ENCODE peak calls at places on chromosomes 6 and 20, in six cellular contexts. Z is mucosa of descending colon, J is Panc1, E is B cell, B is BJ, W is uterus. R is an unnamed sample.
A peak's percentile ranks its signal among the peaks of the same experiment; 100 is the strongest.

GRCh38 chr20:4946585-4947378 is 54.5 kb downstream of the SLC23A2 start:
- DNase-seq in J (no peak), Z (no peak), B (no peak), W (no peak), E (peak; percentile 57), R (no peak)

GRCh38 chr20:40966516-40967185 is 62.0 kb upstream of the TOP1 start:
- DNase-seq in B (no peak), J (no peak), E (no peak), W (no peak), Z (no peak), R (no peak)

GRCh38 chr20:36153754-36154695 is 515 bp upstream of the EPB41L1 start:
- DNase-seq in J (no peak), W (peak; percentile 88), Z (peak; percentile 85), E (no peak), B (no peak), R (no peak)

GRCh38 chr20:11018668-11019170 is 344.9 kb upstream of the JAG1 start:
- DNase-seq in Z (no peak), J (no peak), E (no peak), W (no peak), B (no peak), R (no peak)

GRCh38 chr6:151690768-151691562 is 116.5 kb upstream of the ESR1 start:
- DNase-seq in Z (peak; percentile 40), E (peak; percentile 57), J (no peak), B (no peak), W (no peak), R (no peak)

GRCh38 chr6:88167625-88167937 is 1.4 kb upstream of the CNR1 start:
- DNase-seq in E (no peak), W (no peak), B (no peak), Z (no peak), J (no peak), R (no peak)

GRCh38 chr6:34664270-34664971 is 32.1 kb downstream of the ILRUN start:
- DNase-seq in J (no peak), Z (no peak), E (no peak), W (no peak), B (no peak), R (no peak)

GRCh38 chr6:34145161-34146020 is 496 bp downstream of the GRM4 start:
- DNase-seq in E (no peak), Z (no peak), B (no peak), J (no peak), W (no peak), R (no peak)

GRCh38 chr6:47245745-47246371 is 63.8 kb downstream of the TNFRSF21 start:
- DNase-seq in Z (no peak), B (no peak), W (no peak), E (no peak), J (no peak), R (no peak)

GRCh38 chr6:45072673-45073072 is 255.5 kb upstream of the RUNX2 start:
- DNase-seq in Z (no peak), E (no peak), B (no peak), W (no peak), J (no peak), R (no peak)

GRCh38 chr20:20410678-20411077 is 42.8 kb downstream of the INSM1 start:
- DNase-seq in E (no peak), B (no peak), Z (peak; percentile 68), W (no peak), J (no peak), R (no peak)

GRCh38 chr6:53044071-53044470 is 21.1 kb upstream of the FBXO9 start:
- DNase-seq in J (no peak), W (no peak), E (no peak), Z (no peak), B (no peak), R (no peak)

GRCh38 chr20:62063601-62063980 is 2.1 kb downstream of the TAF4 start:
- DNase-seq in Z (peak; percentile 12), E (peak; percentile 9), B (no peak), W (no peak), J (no peak), R (no peak)

GRCh38 chr6:111239455-111239854 is 152.2 kb downstream of the SLC16A10 start:
- DNase-seq in B (no peak), J (no peak), W (no peak), E (no peak), Z (no peak), R (no peak)

GRCh38 chr6:111238464-111239119 is 151.3 kb downstream of the SLC16A10 start:
- DNase-seq in B (no peak), W (no peak), Z (no peak), J (no peak), E (no peak), R (no peak)

GRCh38 chr6:111242452-111242851 is 155.1 kb downstream of the SLC16A10 start:
- DNase-seq in J (no peak), Z (no peak), W (no peak), B (peak; percentile 33), E (no peak), R (no peak)

GRCh38 chr6:111243095-111243494 is 155.8 kb downstream of the SLC16A10 start:
- DNase-seq in B (no peak), E (no peak), Z (no peak), J (no peak), W (no peak), R (no peak)

DNA sequence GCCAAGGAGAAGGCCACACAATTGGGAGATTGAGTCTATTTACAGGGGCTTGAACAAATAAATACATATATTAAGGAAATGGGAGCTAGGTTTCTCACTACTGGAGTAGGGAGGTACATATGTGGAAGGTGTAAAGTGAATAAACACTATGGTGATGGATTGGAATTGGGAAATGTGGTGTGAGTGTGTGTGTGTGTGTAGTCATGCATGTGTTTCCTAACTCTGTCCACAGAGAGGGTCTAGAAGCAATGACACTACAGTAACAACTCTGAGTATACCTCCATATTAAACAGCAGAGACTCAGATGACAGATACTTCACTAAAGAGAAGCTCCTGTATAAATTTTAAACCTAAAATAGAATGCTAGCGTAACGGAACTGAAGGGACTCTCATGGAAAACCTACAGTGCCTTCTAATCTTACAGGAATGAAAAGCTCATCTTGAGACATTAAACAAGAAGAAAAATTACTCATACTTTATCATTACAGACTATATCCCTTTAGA is 150.5 kb downstream of the SLC16A10 start:
- DNase-seq in E (no peak), W (no peak), Z (no peak), B (no peak), J (no peak), R (no peak)
- TF ChIP-seq CTCF in E (no peak), W (no peak), Z (no peak), B (no peak), J (no peak), R (no peak)

GRCh38 chr6:42879372-42880239 is at the start of gene RPL7L1:
- DNase-seq in J (peak; percentile 85), B (peak; percentile 47), W (peak; percentile 86), Z (peak; percentile 86), E (peak; percentile 90), R (peak; percentile 62)
- TF ChIP-seq CTCF in J (no peak), B (no peak), W (peak; percentile 6), Z (peak; percentile 10), E (no peak), R (no peak)

GRCh38 chr6:130558131-130558530 is 192.3 kb downstream of the TMEM200A start:
- DNase-seq in J (no peak), Z (no peak), E (no peak), B (no peak), W (no peak), R (no peak)

GRCh38 chr6:130565696-130566095 is 199.9 kb downstream of the TMEM200A start:
- DNase-seq in W (no peak), B (no peak), E (no peak), J (no peak), Z (no peak), R (no peak)

GRCh38 chr6:130559166-130559565 is 193.3 kb downstream of the TMEM200A start:
- DNase-seq in E (no peak), Z (no peak), W (no peak), B (no peak), J (no peak), R (no peak)

GRCh38 chr6:130557481-130558112 is 191.8 kb downstream of the TMEM200A start:
- DNase-seq in E (no peak), W (no peak), B (no peak), Z (no peak), J (no peak), R (no peak)

GRCh38 chr6:130560231-130560630 is 194.4 kb downstream of the TMEM200A start:
- DNase-seq in B (no peak), J (no peak), Z (no peak), W (no peak), E (no peak), R (no peak)
- TF ChIP-seq CTCF in B (no peak), J (no peak), Z (no peak), W (no peak), E (no peak), R (no peak)

DNA sequence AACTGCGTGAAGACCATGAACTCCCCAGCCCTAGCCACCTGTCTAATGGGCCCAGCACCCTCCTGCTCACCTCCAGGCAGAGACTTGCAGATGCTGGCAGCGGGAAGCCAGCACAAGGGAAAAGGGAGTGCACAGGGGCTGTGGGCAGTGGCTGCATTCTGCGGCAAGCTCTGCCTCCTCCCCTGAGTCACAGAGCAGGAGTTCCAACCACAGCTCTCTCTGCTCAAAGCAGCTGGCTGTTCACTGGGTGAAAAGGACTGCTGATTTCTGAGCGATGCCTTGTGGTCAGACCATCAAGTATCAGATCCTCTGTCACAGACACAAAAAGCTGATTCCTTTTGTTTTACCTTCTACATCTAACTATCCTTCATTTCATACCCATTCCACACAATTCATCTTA is 10.5 kb downstream of the NKX2-2 start:
- DNase-seq in W (no peak), B (no peak), Z (no peak), J (no peak), E (no peak), R (no peak)
- TF ChIP-seq CTCF in W (no peak), B (no peak), Z (no peak), J (no peak), E (no peak), R (no peak)

GRCh38 chr6:79989641-79990040 is 14.8 kb upstream of the TTK start:
- DNase-seq in E (no peak), Z (no peak), W (no peak), J (no peak), B (no peak), R (no peak)

GRCh38 chr6:79985128-79985527 is 19.3 kb upstream of the TTK start:
- DNase-seq in J (no peak), W (no peak), E (no peak), Z (no peak), B (no peak), R (no peak)

GRCh38 chr6:79981647-79982046 is 22.8 kb upstream of the TTK start:
- DNase-seq in E (no peak), B (no peak), J (no peak), Z (no peak), W (no peak), R (no peak)

GRCh38 chr6:79984261-79984660 is 20.2 kb upstream of the TTK start:
- DNase-seq in B (no peak), E (no peak), W (no peak), J (no peak), Z (peak; percentile 48), R (no peak)
- TF ChIP-seq CTCF in B (no peak), E (no peak), W (no peak), J (peak; percentile 32), Z (no peak), R (no peak)

GRCh38 chr6:22470454-22471368 is 98.7 kb upstream of the HDGFL1 start:
- DNase-seq in W (peak; percentile 34), Z (peak; percentile 77), B (no peak), J (peak; percentile 10), E (no peak), R (peak; percentile 59)
- TF ChIP-seq CTCF in W (peak; percentile 11), Z (no peak), B (peak; percentile 16), J (no peak), E (no peak), R (peak; percentile 13)

R was measured in AG09319.